ENCODE peak calls at places on chromosomes 6 and 20, in four cellular contexts. One of them, this sample, is unnamed. For H3K36me3, the result is how much of the 10 kb centered on the place peaks cover.

GRCh38 chr20:40844285-40844684 is 155.2 kb upstream of the MAFB start:
- DNase-seq in sigmoid colon: no peak
- DNase-seq in upper lobe of left lung: no peak
- DNase-seq in stomach: no peak
- DNase-seq in this sample: no peak

GRCh38 chr6:106005013-106005412 is 81.1 kb upstream of the PRDM1 start:
- DNase-seq in sigmoid colon: no peak
- DNase-seq in stomach: no peak
- DNase-seq in upper lobe of left lung: no peak
- DNase-seq in this sample: peak

GRCh38 chr6:48426636-48427035 is 315.6 kb upstream of the PTCHD4 start:
- DNase-seq in upper lobe of left lung: no peak
- DNase-seq in stomach: no peak
- DNase-seq in sigmoid colon: no peak
- DNase-seq in this sample: no peak

GRCh38 chr20:17557675-17558006 is 12.2 kb upstream of the DSTN start:
- DNase-seq in stomach: peak
- DNase-seq in sigmoid colon: no peak
- DNase-seq in upper lobe of left lung: peak
- DNase-seq in this sample: peak

GRCh38 chr6:81773887-81774286 is 21.4 kb upstream of the TENT5A start:
- DNase-seq in stomach: no peak
- DNase-seq in upper lobe of left lung: no peak
- DNase-seq in sigmoid colon: no peak
- DNase-seq in this sample: no peak

GRCh38 chr6:36196049-36196879 is at the start of gene BRPF3:
- DNase-seq in sigmoid colon: peak
- DNase-seq in upper lobe of left lung: peak
- DNase-seq in stomach: peak
- DNase-seq in this sample: peak

GRCh38 chr6:131744888-131745287 is 34.1 kb upstream of the CTAGE9 start:
- DNase-seq in stomach: no peak
- DNase-seq in sigmoid colon: no peak
- DNase-seq in upper lobe of left lung: no peak
- DNase-seq in this sample: no peak

GRCh38 chr6:130575557-130575956 is 209.7 kb downstream of the TMEM200A start:
- DNase-seq in stomach: no peak
- DNase-seq in upper lobe of left lung: no peak
- DNase-seq in sigmoid colon: no peak
- DNase-seq in this sample: no peak

GRCh38 chr20:22006306-22006705 is 300.8 kb downstream of the PAX1 start:
- DNase-seq in sigmoid colon: no peak
- DNase-seq in upper lobe of left lung: no peak
- DNase-seq in stomach: no peak
- DNase-seq in this sample: no peak

GRCh38 chr6:109381747-109382575 is at the start of gene CD164:
- DNase-seq in stomach: peak
- DNase-seq in sigmoid colon: peak
- DNase-seq in upper lobe of left lung: peak
- DNase-seq in this sample: peak

GRCh38 chr6:109382576-109383437 is 540 bp upstream of the CD164 start:
- DNase-seq in stomach: peak
- DNase-seq in upper lobe of left lung: peak
- DNase-seq in sigmoid colon: peak
- DNase-seq in this sample: peak

GRCh38 chr6:109381007-109381746 is 1.1 kb downstream of the CD164 start:
- DNase-seq in stomach: no peak
- DNase-seq in upper lobe of left lung: no peak
- DNase-seq in sigmoid colon: no peak
- DNase-seq in this sample: no peak

GRCh38 chr6:109383438-109383940 is 1.2 kb upstream of the CD164 start:
- DNase-seq in sigmoid colon: no peak
- DNase-seq in upper lobe of left lung: no peak
- DNase-seq in stomach: no peak
- DNase-seq in this sample: no peak

DNA sequence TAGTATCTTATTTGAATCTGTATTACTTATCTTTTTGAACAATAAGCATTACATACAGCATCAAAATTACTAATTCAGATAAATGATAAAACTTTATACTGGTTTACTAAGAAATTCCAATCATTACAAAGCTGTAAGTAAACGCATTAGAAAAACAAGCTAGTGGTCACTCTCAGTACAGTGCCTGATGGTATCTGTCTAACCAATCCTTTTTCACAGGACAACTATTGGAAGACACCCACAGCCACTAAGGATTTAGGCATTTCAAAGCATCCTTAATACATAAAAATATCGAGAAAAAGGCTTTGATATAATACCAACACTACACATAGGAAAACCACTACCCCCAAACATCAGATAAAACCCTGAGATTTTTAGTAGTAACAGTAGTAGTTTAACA is 2.6 kb downstream of the CD164 start:
- DNase-seq in stomach: no peak
- DNase-seq in sigmoid colon: no peak
- DNase-seq in upper lobe of left lung: no peak
- DNase-seq in this sample: no peak
- TF ChIP-seq POLR2A in stomach: no peak
- TF ChIP-seq POLR2A in sigmoid colon: no peak
- TF ChIP-seq POLR2A in upper lobe of left lung: no peak
- TF ChIP-seq POLR2A in this sample: no peak

GRCh38 chr6:3584611-3585010 is 127.8 kb upstream of the SLC22A23 start:
- DNase-seq in sigmoid colon: no peak
- DNase-seq in upper lobe of left lung: no peak
- DNase-seq in stomach: no peak
- DNase-seq in this sample: no peak
- H3K27ac ChIP-seq in sigmoid colon: no peak
- H3K27ac ChIP-seq in upper lobe of left lung: no peak
- H3K27ac ChIP-seq in stomach: no peak
- H3K27ac ChIP-seq in this sample: no peak

GRCh38 chr6:158068156-158068892 is 86.7 kb downstream of the SYNJ2 start:
- DNase-seq in sigmoid colon: peak
- DNase-seq in stomach: no peak
- DNase-seq in upper lobe of left lung: no peak
- DNase-seq in this sample: no peak
- H3K36me3 ChIP-seq in sigmoid colon: under half
- H3K36me3 ChIP-seq in stomach: half or more
- H3K36me3 ChIP-seq in upper lobe of left lung: under half
- H3K36me3 ChIP-seq in this sample: under half

GRCh38 chr6:166999145-166999844 is at the start of gene CEP43:
- DNase-seq in sigmoid colon: peak
- DNase-seq in upper lobe of left lung: peak
- DNase-seq in stomach: peak
- DNase-seq in this sample: peak
- TF ChIP-seq POLR2A in sigmoid colon: no peak
- TF ChIP-seq POLR2A in upper lobe of left lung: no peak
- TF ChIP-seq POLR2A in stomach: no peak
- TF ChIP-seq POLR2A in this sample: peak

GRCh38 chr6:31158140-31158862 is at the start of gene TCF19:
- DNase-seq in stomach: peak
- DNase-seq in upper lobe of left lung: peak
- DNase-seq in sigmoid colon: peak
- DNase-seq in this sample: peak
- H3K27ac ChIP-seq in stomach: peak
- H3K27ac ChIP-seq in upper lobe of left lung: peak
- H3K27ac ChIP-seq in sigmoid colon: peak
- H3K27ac ChIP-seq in this sample: peak

GRCh38 chr6:143857651-143858050 is 6.6 kb upstream of the ZC2HC1B start:
- DNase-seq in stomach: no peak
- DNase-seq in sigmoid colon: no peak
- DNase-seq in upper lobe of left lung: no peak
- DNase-seq in this sample: no peak

GRCh38 chr6:143864234-143864633 is at the start of gene ZC2HC1B:
- DNase-seq in upper lobe of left lung: no peak
- DNase-seq in sigmoid colon: no peak
- DNase-seq in stomach: no peak
- DNase-seq in this sample: no peak

GRCh38 chr6:143863754-143864153 is 520 bp upstream of the ZC2HC1B start:
- DNase-seq in upper lobe of left lung: no peak
- DNase-seq in sigmoid colon: no peak
- DNase-seq in stomach: no peak
- DNase-seq in this sample: no peak

GRCh38 chr6:143860111-143860510 is 4.2 kb upstream of the ZC2HC1B start:
- DNase-seq in upper lobe of left lung: no peak
- DNase-seq in stomach: no peak
- DNase-seq in sigmoid colon: no peak
- DNase-seq in this sample: no peak
- H3K36me3 ChIP-seq in upper lobe of left lung: half or more
- H3K36me3 ChIP-seq in stomach: half or more
- H3K36me3 ChIP-seq in sigmoid colon: half or more
- H3K36me3 ChIP-seq in this sample: under half

GRCh38 chr20:33489495-33490022 is 337 bp upstream of the CBFA2T2 start:
- DNase-seq in sigmoid colon: peak
- DNase-seq in stomach: peak
- DNase-seq in upper lobe of left lung: peak
- DNase-seq in this sample: peak
- TF ChIP-seq POLR2A in sigmoid colon: peak
- TF ChIP-seq POLR2A in stomach: peak
- TF ChIP-seq POLR2A in upper lobe of left lung: no peak
- TF ChIP-seq POLR2A in this sample: peak

DNA sequence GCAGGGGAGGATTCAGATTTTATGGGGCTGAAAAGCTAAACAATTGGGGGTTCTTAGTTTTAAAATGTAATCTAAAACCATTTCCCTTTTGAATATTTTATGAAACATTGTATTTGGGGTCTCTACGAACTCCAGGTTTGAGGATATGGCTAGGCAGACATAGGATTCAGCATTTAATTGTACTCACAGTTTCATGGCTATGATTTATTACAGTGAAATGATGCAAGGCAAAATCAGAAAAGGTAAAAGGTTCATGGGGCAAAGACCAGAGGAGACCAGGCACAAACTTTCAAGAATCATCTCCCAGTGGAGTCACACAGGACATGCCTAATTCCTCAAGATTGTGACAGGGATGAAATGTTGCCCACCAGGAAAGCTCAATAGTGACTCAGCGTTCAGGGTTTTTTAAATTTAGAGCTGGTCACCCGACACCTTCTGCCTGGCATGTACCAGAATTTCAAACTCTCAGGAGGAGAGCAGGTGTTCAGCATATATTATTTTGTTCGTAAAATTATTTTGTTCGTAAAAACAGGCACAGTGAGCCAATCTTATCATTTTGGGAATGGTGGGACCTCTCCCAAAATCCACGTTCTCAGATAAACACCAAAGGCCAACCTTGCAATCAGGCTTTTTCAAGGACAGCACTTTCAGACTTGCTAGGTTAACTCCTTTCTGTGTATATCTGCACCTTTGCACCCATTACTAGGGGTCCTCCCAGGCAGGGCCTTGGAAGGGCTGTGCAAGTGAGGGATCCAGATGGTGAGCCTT is 270.3 kb downstream of the NKAIN2 start:
- DNase-seq in upper lobe of left lung: no peak
- DNase-seq in sigmoid colon: no peak
- DNase-seq in stomach: no peak
- DNase-seq in this sample: no peak
- H3K27ac ChIP-seq in upper lobe of left lung: no peak
- H3K27ac ChIP-seq in sigmoid colon: no peak
- H3K27ac ChIP-seq in stomach: no peak
- H3K27ac ChIP-seq in this sample: no peak

GRCh38 chr6:33430334-33430733 is 10.5 kb downstream of the SYNGAP1 start:
- DNase-seq in upper lobe of left lung: no peak
- DNase-seq in stomach: no peak
- DNase-seq in sigmoid colon: no peak
- DNase-seq in this sample: no peak

GRCh38 chr6:33429745-33430042 is 9.8 kb downstream of the SYNGAP1 start:
- DNase-seq in sigmoid colon: no peak
- DNase-seq in upper lobe of left lung: no peak
- DNase-seq in stomach: no peak
- DNase-seq in this sample: no peak

GRCh38 chr6:33432546-33432945 is 12.7 kb downstream of the SYNGAP1 start:
- DNase-seq in upper lobe of left lung: no peak
- DNase-seq in sigmoid colon: no peak
- DNase-seq in stomach: no peak
- DNase-seq in this sample: no peak

GRCh38 chr6:33431880-33432541 is 12.1 kb downstream of the SYNGAP1 start:
- DNase-seq in sigmoid colon: no peak
- DNase-seq in stomach: no peak
- DNase-seq in upper lobe of left lung: no peak
- DNase-seq in this sample: no peak

GRCh38 chr6:33430991-33431879 is 11.4 kb downstream of the SYNGAP1 start:
- DNase-seq in upper lobe of left lung: peak
- DNase-seq in sigmoid colon: peak
- DNase-seq in stomach: peak
- DNase-seq in this sample: peak
- H3K36me3 ChIP-seq in upper lobe of left lung: under half
- H3K36me3 ChIP-seq in sigmoid colon: under half
- H3K36me3 ChIP-seq in stomach: under half
- H3K36me3 ChIP-seq in this sample: under half

This sample was measured in uterus.